ENCODE peak calls at places on chromosomes 7 and 10, in eight cellular contexts. S is endothelial cell of umbilical vein; J is colonic mucosa; C is CD8-positive, alpha-beta T cell; G is upper lobe of right lung; I is uterus; A is left ventricle myocardium inferior; D is ascending aorta. Q is an unnamed sample. For H3K36me3, the result is how much of the 10 kb centered on the place peaks cover.

GRCh38 chr10:110802551-110803238 is 69.0 kb upstream of the PDCD4 start:
- DNase-seq in S (peak), J (peak), C (peak), G (peak), I (peak), A (peak), D (peak), Q (peak)

GRCh38 chr7:12256025-12256570 is 45.0 kb downstream of the TMEM106B start:
- DNase-seq in S (peak), J (no peak), C (no peak), G (no peak), I (no peak), A (no peak), D (no peak), Q (no peak)

GRCh38 chr7:90178592-90179279 is 24.5 kb downstream of the STEAP1 start:
- DNase-seq in S (peak), J (no peak), C (no peak), G (no peak), I (no peak), A (no peak), D (no peak), Q (no peak)

GRCh38 chr10:17233534-17233933 is 5.5 kb downstream of the VIM start:
- DNase-seq in S (peak), J (peak), C (no peak), G (no peak), I (peak), A (peak), D (no peak), Q (peak)

GRCh38 chr7:83547526-83547925 is 101.4 kb downstream of the SEMA3E start:
- DNase-seq in S (peak), J (peak), C (no peak), G (no peak), I (no peak), A (no peak), D (no peak), Q (peak)

GRCh38 chr7:65448824-65449504 is 75.3 kb downstream of the ZNF92 start:
- DNase-seq in S (peak), J (no peak), C (no peak), G (no peak), I (no peak), A (no peak), D (no peak), Q (no peak)

GRCh38 chr7:5656233-5656632 is 125.2 kb downstream of the RNF216 start:
- DNase-seq in S (no peak), J (no peak), C (no peak), G (no peak), I (no peak), A (no peak), D (no peak), Q (no peak)

GRCh38 chr10:42769653-42770052 is 12.9 kb upstream of the BMS1 start:
- DNase-seq in S (no peak), J (peak), C (no peak), G (no peak), I (no peak), A (no peak), D (no peak), Q (no peak)

GRCh38 chr7:110987130-110987693 is 103.7 kb upstream of the LRRN3 start:
- DNase-seq in S (no peak), J (no peak), C (no peak), G (no peak), I (no peak), A (no peak), D (no peak), Q (no peak)

GRCh38 chr10:64959116-64959515 is 1437.9 kb downstream of the REEP3 start:
- DNase-seq in S (no peak), J (no peak), C (no peak), G (no peak), I (no peak), A (no peak), D (no peak), Q (no peak)

GRCh38 chr10:122141821-122142651 is 129.1 kb upstream of the BTBD16 start:
- DNase-seq in S (peak), J (no peak), C (no peak), G (no peak), I (no peak), A (peak), D (no peak), Q (no peak)

GRCh38 chr10:79079490-79080355 is 11.0 kb downstream of the ZMIZ1 start:
- DNase-seq in S (peak), J (peak), C (no peak), G (no peak), I (no peak), A (peak), D (no peak), Q (no peak)

GRCh38 chr7:99459087-99459486 is 6.9 kb downstream of the ATP5MF start:
- DNase-seq in S (peak), J (no peak), C (no peak), G (no peak), I (no peak), A (no peak), D (no peak), Q (no peak)
- TF ChIP-seq CTCF in S (peak), J (no peak), C (peak), G (no peak), I (no peak), A (no peak), D (no peak), Q (no peak)

GRCh38 chr10:77987671-77988070 is 41.6 kb downstream of the POLR3A start:
- DNase-seq in S (no peak), J (no peak), C (no peak), G (no peak), I (no peak), A (no peak), D (peak), Q (no peak)

GRCh38 chr10:77981281-77981680 is 48.0 kb downstream of the POLR3A start:
- DNase-seq in S (no peak), J (no peak), C (no peak), G (no peak), I (no peak), A (no peak), D (no peak), Q (no peak)

GRCh38 chr10:77984986-77985385 is 44.3 kb downstream of the POLR3A start:
- DNase-seq in S (no peak), J (no peak), C (no peak), G (no peak), I (no peak), A (no peak), D (no peak), Q (no peak)

GRCh38 chr10:77979221-77979620 is 50.1 kb downstream of the POLR3A start:
- DNase-seq in S (no peak), J (no peak), C (no peak), G (no peak), I (no peak), A (no peak), D (no peak), Q (no peak)

GRCh38 chr10:77983384-77984341 is 45.7 kb downstream of the POLR3A start:
- DNase-seq in S (peak), J (no peak), C (no peak), G (no peak), I (no peak), A (no peak), D (no peak), Q (no peak)
- H3K36me3 ChIP-seq in S (under half), J (under half), C (half or more), G (half or more), I (under half), A (half or more), D (half or more), Q (half or more)

GRCh38 chr7:73437091-73437490 is 3.5 kb downstream of the FZD9 start:
- DNase-seq in S (no peak), J (no peak), C (no peak), G (no peak), I (no peak), A (no peak), D (no peak), Q (no peak)

GRCh38 chr7:73437699-73438416 is 4.3 kb downstream of the FZD9 start:
- DNase-seq in S (no peak), J (no peak), C (no peak), G (no peak), I (no peak), A (no peak), D (no peak), Q (no peak)

GRCh38 chr7:73435471-73436009 is 2.0 kb downstream of the FZD9 start:
- DNase-seq in S (no peak), J (no peak), C (no peak), G (no peak), I (no peak), A (no peak), D (no peak), Q (no peak)

GRCh38 chr7:73434701-73435069 is 1.1 kb downstream of the FZD9 start:
- DNase-seq in S (no peak), J (no peak), C (no peak), G (no peak), I (no peak), A (no peak), D (no peak), Q (no peak)

DNA sequence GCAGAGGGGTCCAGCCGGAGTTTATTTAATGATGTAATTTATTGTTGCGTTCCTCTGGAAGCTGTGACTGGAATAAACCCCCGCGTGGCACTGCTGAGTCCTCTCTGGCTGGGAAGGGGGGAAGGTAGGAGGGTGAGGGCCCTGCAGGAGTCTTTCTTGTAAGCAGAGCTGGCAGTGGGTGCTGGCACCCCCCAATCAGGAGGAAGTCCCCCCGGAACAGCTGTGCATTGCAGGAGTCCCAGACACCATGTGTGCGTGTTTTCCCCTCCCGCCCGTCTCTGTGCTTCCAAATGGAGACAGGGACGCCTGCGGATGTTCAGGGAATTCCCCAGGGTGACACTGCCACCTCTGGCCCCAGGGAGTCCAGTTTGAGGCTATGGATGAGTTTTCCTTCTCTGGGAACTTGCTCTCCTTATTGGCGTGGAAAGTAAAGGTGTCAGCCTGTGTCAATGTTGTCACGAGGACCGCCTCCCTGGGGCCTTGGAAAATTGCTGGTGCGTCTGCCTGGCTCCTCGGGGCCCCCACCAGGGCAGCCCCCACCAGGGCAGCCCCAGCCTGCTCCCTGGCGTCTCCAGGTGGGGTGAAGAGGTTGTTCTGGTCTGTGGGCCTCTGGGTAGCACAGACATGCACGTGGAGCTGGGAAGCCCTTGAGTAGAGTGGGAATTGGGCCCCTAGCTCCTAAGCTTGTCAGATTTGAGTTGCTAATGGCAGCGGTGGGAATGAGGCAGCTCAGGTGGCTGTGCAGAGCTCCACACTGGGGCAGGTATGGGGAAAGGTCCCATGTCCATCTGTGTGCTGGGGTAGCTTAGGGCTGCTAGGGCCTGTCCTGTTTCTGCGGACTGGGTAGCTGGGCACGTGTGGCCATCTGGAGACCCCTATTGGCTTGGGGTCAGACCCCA is 2.7 kb downstream of the FZD9 start:
- DNase-seq in S (no peak), J (no peak), C (no peak), G (no peak), I (no peak), A (no peak), D (no peak), Q (no peak)
- TF ChIP-seq CTCF in S (no peak), J (no peak), C (no peak), G (no peak), I (no peak), A (no peak), D (no peak), Q (no peak)

DNA sequence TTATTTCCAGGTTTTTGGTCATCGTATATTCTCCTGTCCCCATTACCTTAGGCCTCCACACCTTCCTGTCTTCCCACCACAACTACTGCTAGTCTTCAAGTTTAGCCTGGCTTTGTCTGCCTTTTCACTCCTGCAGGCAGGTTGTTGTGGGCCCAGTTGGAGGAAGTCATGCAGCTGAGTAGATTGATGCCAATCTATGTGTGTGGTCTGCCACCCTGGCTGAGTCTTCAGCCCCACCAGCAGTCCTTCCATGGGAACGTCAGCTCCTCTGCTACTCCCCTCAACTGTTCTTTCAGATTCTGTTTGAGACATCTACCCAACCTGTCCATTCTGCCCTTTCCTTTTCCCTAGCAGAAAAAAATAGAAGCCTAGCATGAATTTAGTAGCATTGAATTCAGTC is 6.3 kb downstream of the RINT1 start:
- DNase-seq in S (no peak), J (no peak), C (no peak), G (peak), I (no peak), A (no peak), D (no peak), Q (no peak)
- H3K36me3 ChIP-seq in S (under half), J (under half), C (under half), G (half or more), I (under half), A (half or more), D (half or more), Q (under half)

DNA sequence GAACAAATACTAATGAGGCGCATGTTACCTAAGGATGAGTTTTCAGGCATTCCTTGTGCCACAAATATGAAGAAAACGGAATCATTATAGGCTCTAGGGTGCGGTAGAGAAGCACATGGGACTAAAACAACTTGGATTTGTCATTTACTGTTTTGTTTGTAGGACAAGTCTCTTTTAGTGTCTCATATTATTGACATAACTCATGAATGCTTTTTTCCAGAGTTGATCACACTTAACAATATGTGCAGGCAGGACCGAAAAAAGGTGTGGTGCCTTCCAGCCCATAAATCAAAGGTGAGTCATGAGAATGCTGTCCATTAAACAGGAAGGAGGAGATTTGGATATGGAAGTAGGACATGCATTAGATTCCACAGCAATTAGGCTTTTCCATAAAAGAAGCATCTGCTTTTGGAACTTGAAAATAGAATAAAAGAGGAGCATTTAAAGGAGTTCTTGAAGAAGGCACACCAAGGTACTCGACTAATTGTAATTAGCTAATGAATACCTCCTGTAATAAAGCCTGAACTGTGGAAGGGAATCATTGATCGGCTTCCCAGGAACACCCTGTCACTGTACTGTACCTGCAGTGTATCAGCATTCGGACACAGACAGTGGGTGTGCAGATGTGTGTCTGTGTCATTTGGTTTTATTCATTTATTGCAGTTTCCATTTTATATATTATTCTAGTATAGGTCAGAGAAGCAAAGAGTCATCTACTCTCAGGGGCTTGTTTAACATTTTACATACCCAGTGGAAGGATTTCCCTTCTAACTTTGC is 119.7 kb upstream of the KLF14 start:
- DNase-seq in S (no peak), J (no peak), C (no peak), G (no peak), I (no peak), A (no peak), D (no peak), Q (no peak)
- TF ChIP-seq CTCF in S (no peak), J (no peak), C (no peak), G (no peak), I (no peak), A (no peak), D (no peak), Q (no peak)